ENCODE peak calls at places on chromosomes 1 and 21, in ten cellular contexts. One of them, this sample, is unnamed.

GRCh38 chr1:81936838-81937237 is 136.1 kb downstream of the ADGRL2 start:
- DNase-seq in SJSA1: no peak
- DNase-seq in astrocyte of the cerebellum: no peak
- DNase-seq in A549: no peak
- DNase-seq in mesendoderm: no peak
- DNase-seq in ovary: no peak
- DNase-seq in cardiac fibroblast: no peak
- DNase-seq in endodermal cell: no peak
- DNase-seq in HCT116: no peak
- DNase-seq in AG04450: no peak
- DNase-seq in this sample: no peak

GRCh38 chr1:6052543-6053205 is 7.0 kb downstream of the KCNAB2 start:
- DNase-seq in SJSA1: peak
- DNase-seq in astrocyte of the cerebellum: peak
- DNase-seq in A549: peak
- DNase-seq in mesendoderm: peak
- DNase-seq in ovary: peak
- DNase-seq in cardiac fibroblast: peak
- DNase-seq in endodermal cell: peak
- DNase-seq in HCT116: no peak
- DNase-seq in AG04450: peak
- DNase-seq in this sample: peak

GRCh38 chr1:106746448-106747085 is 309.9 kb upstream of the PRMT6 start:
- DNase-seq in SJSA1: no peak
- DNase-seq in astrocyte of the cerebellum: peak
- DNase-seq in A549: no peak
- DNase-seq in mesendoderm: peak
- DNase-seq in ovary: no peak
- DNase-seq in cardiac fibroblast: no peak
- DNase-seq in endodermal cell: no peak
- DNase-seq in HCT116: no peak
- DNase-seq in AG04450: no peak
- DNase-seq in this sample: no peak

GRCh38 chr1:10733967-10734366 is 62.5 kb downstream of the CASZ1 start:
- DNase-seq in SJSA1: no peak
- DNase-seq in astrocyte of the cerebellum: no peak
- DNase-seq in A549: no peak
- DNase-seq in mesendoderm: no peak
- DNase-seq in ovary: no peak
- DNase-seq in cardiac fibroblast: no peak
- DNase-seq in endodermal cell: peak
- DNase-seq in HCT116: no peak
- DNase-seq in AG04450: no peak
- DNase-seq in this sample: no peak

GRCh38 chr1:2163205-2163604 is 31.4 kb downstream of the FAAP20 start:
- DNase-seq in SJSA1: no peak
- DNase-seq in astrocyte of the cerebellum: no peak
- DNase-seq in A549: no peak
- DNase-seq in mesendoderm: peak
- DNase-seq in ovary: no peak
- DNase-seq in cardiac fibroblast: no peak
- DNase-seq in endodermal cell: no peak
- DNase-seq in HCT116: no peak
- DNase-seq in AG04450: no peak
- DNase-seq in this sample: no peak

GRCh38 chr1:229024528-229025119 is 246.3 kb upstream of the RAB4A start:
- DNase-seq in SJSA1: peak
- DNase-seq in astrocyte of the cerebellum: peak
- DNase-seq in A549: peak
- DNase-seq in mesendoderm: peak
- DNase-seq in ovary: no peak
- DNase-seq in cardiac fibroblast: peak
- DNase-seq in endodermal cell: peak
- DNase-seq in HCT116: peak
- DNase-seq in AG04450: peak
- DNase-seq in this sample: peak

GRCh38 chr21:41766883-41767605 is at the start of gene RIPK4:
- DNase-seq in SJSA1: no peak
- DNase-seq in astrocyte of the cerebellum: no peak
- DNase-seq in A549: peak
- DNase-seq in mesendoderm: peak
- DNase-seq in ovary: no peak
- DNase-seq in cardiac fibroblast: peak
- DNase-seq in endodermal cell: peak
- DNase-seq in HCT116: peak
- DNase-seq in AG04450: no peak
- DNase-seq in this sample: no peak

GRCh38 chr1:65084068-65084467 is 63.9 kb upstream of the AK4 start:
- DNase-seq in SJSA1: no peak
- DNase-seq in astrocyte of the cerebellum: no peak
- DNase-seq in A549: no peak
- DNase-seq in mesendoderm: no peak
- DNase-seq in ovary: no peak
- DNase-seq in cardiac fibroblast: no peak
- DNase-seq in endodermal cell: no peak
- DNase-seq in HCT116: no peak
- DNase-seq in AG04450: no peak
- DNase-seq in this sample: no peak

DNA sequence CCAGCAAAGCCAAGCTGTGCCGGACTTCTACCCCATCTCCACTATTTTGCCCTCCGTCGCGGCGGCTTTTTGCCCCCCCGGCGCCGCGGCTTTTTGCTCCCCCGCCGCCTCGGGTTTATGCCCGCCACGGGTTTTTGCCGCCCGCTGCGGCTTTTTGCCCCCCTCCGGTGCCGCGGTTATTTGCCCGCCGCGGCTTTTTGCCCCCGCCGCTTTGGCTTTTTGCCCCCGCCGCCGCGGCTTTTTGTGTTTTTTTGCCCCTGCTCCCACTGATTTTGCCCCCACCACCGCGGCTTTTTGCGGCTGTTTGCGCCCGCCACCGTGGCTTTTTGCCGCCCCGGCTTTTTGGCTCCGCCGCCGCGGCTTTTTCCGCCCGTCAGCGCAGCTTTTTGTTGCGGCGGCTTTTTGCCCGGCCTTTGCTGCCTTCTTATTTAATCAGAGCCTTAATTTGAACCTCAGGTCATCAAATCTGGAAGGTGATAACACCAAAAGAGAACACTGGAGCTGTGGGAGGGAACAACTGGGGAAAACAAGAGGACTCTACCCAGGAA is 106.0 kb downstream of the TPTE start:
- DNase-seq in SJSA1: no peak
- DNase-seq in astrocyte of the cerebellum: no peak
- DNase-seq in A549: no peak
- DNase-seq in mesendoderm: no peak
- DNase-seq in ovary: no peak
- DNase-seq in cardiac fibroblast: no peak
- DNase-seq in endodermal cell: no peak
- DNase-seq in HCT116: no peak
- DNase-seq in AG04450: no peak
- DNase-seq in this sample: no peak
- H3K4me3 ChIP-seq in SJSA1: no peak
- H3K4me3 ChIP-seq in astrocyte of the cerebellum: no peak
- H3K4me3 ChIP-seq in A549: no peak
- H3K4me3 ChIP-seq in mesendoderm: no peak
- H3K4me3 ChIP-seq in ovary: no peak
- H3K4me3 ChIP-seq in cardiac fibroblast: no peak
- H3K4me3 ChIP-seq in endodermal cell: no peak
- H3K4me3 ChIP-seq in HCT116: no peak
- H3K4me3 ChIP-seq in AG04450: no peak
- H3K4me3 ChIP-seq in this sample: no peak

GRCh38 chr1:25556791-25557476 is 13.5 kb downstream of the LDLRAP1 start:
- DNase-seq in SJSA1: no peak
- DNase-seq in astrocyte of the cerebellum: peak
- DNase-seq in A549: peak
- DNase-seq in mesendoderm: no peak
- DNase-seq in ovary: no peak
- DNase-seq in cardiac fibroblast: peak
- DNase-seq in endodermal cell: no peak
- DNase-seq in HCT116: no peak
- DNase-seq in AG04450: no peak
- DNase-seq in this sample: no peak
- H3K4me3 ChIP-seq in SJSA1: no peak
- H3K4me3 ChIP-seq in astrocyte of the cerebellum: no peak
- H3K4me3 ChIP-seq in A549: no peak
- H3K4me3 ChIP-seq in mesendoderm: no peak
- H3K4me3 ChIP-seq in ovary: no peak
- H3K4me3 ChIP-seq in cardiac fibroblast: no peak
- H3K4me3 ChIP-seq in endodermal cell: no peak
- H3K4me3 ChIP-seq in HCT116: no peak
- H3K4me3 ChIP-seq in AG04450: no peak
- H3K4me3 ChIP-seq in this sample: no peak

GRCh38 chr1:39573097-39573465 is 3.5 kb downstream of the PABPC4 start:
- DNase-seq in SJSA1: no peak
- DNase-seq in astrocyte of the cerebellum: no peak
- DNase-seq in A549: no peak
- DNase-seq in mesendoderm: no peak
- DNase-seq in ovary: no peak
- DNase-seq in cardiac fibroblast: no peak
- DNase-seq in endodermal cell: no peak
- DNase-seq in HCT116: no peak
- DNase-seq in AG04450: no peak
- DNase-seq in this sample: no peak
- H3K4me3 ChIP-seq in SJSA1: no peak
- H3K4me3 ChIP-seq in astrocyte of the cerebellum: peak
- H3K4me3 ChIP-seq in A549: peak
- H3K4me3 ChIP-seq in mesendoderm: no peak
- H3K4me3 ChIP-seq in ovary: no peak
- H3K4me3 ChIP-seq in cardiac fibroblast: peak
- H3K4me3 ChIP-seq in endodermal cell: peak
- H3K4me3 ChIP-seq in HCT116: no peak
- H3K4me3 ChIP-seq in AG04450: peak
- H3K4me3 ChIP-seq in this sample: peak

DNA sequence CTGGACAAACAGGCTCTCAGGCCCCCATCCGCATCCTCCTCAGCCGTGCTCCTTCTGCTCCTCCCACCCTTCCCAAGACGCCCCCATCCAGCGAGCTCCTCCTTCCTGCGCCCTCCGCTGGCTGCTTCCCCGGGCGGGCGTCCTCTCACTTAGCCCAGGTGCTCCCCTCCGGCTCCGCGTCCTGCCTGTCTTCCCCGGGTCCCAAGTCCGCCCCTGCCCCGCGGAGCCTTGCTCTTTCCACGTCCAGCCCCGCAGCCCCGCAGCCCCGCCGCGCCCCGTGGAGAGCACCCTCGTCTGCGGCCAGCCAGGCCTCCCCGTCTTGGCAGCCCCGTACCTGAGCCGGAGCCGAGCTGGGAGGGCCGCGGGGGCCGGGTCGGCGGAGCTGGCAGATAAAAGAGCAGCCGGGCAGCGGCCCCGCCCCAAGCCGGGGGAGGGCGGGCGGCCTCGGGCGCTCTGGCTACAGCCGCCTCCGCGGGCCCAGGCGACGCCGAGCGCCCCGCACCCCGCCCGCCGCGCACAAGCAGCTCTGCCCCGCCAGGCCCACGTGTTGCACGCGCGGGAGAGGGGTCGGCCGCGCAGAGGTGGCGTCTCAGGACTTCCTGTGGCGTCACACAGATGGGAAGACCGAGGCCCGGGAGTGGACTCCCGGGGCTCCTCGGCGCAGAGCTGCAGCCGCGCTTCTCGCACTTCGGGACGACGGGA is at the start of gene PAQR7:
- DNase-seq in SJSA1: peak
- DNase-seq in astrocyte of the cerebellum: no peak
- DNase-seq in A549: peak
- DNase-seq in mesendoderm: peak
- DNase-seq in ovary: peak
- DNase-seq in cardiac fibroblast: peak
- DNase-seq in endodermal cell: peak
- DNase-seq in HCT116: no peak
- DNase-seq in AG04450: no peak
- DNase-seq in this sample: peak
- H3K4me3 ChIP-seq in SJSA1: peak
- H3K4me3 ChIP-seq in astrocyte of the cerebellum: peak
- H3K4me3 ChIP-seq in A549: peak
- H3K4me3 ChIP-seq in mesendoderm: peak
- H3K4me3 ChIP-seq in ovary: peak
- H3K4me3 ChIP-seq in cardiac fibroblast: peak
- H3K4me3 ChIP-seq in endodermal cell: peak
- H3K4me3 ChIP-seq in HCT116: peak
- H3K4me3 ChIP-seq in AG04450: peak
- H3K4me3 ChIP-seq in this sample: peak

GRCh38 chr1:216600730-216601426 is 122.4 kb downstream of the ESRRG start:
- DNase-seq in SJSA1: peak
- DNase-seq in astrocyte of the cerebellum: peak
- DNase-seq in A549: peak
- DNase-seq in mesendoderm: peak
- DNase-seq in ovary: peak
- DNase-seq in cardiac fibroblast: peak
- DNase-seq in endodermal cell: peak
- DNase-seq in HCT116: no peak
- DNase-seq in AG04450: peak
- DNase-seq in this sample: peak

GRCh38 chr1:216599851-216600250 is 123.4 kb downstream of the ESRRG start:
- DNase-seq in SJSA1: no peak
- DNase-seq in astrocyte of the cerebellum: no peak
- DNase-seq in A549: no peak
- DNase-seq in mesendoderm: no peak
- DNase-seq in ovary: no peak
- DNase-seq in cardiac fibroblast: no peak
- DNase-seq in endodermal cell: no peak
- DNase-seq in HCT116: no peak
- DNase-seq in AG04450: no peak
- DNase-seq in this sample: no peak

GRCh38 chr1:216598448-216598847 is 124.8 kb downstream of the ESRRG start:
- DNase-seq in SJSA1: no peak
- DNase-seq in astrocyte of the cerebellum: no peak
- DNase-seq in A549: no peak
- DNase-seq in mesendoderm: peak
- DNase-seq in ovary: no peak
- DNase-seq in cardiac fibroblast: no peak
- DNase-seq in endodermal cell: no peak
- DNase-seq in HCT116: no peak
- DNase-seq in AG04450: no peak
- DNase-seq in this sample: no peak

GRCh38 chr1:216604771-216605170 is 118.5 kb downstream of the ESRRG start:
- DNase-seq in SJSA1: no peak
- DNase-seq in astrocyte of the cerebellum: no peak
- DNase-seq in A549: no peak
- DNase-seq in mesendoderm: no peak
- DNase-seq in ovary: no peak
- DNase-seq in cardiac fibroblast: no peak
- DNase-seq in endodermal cell: no peak
- DNase-seq in HCT116: no peak
- DNase-seq in AG04450: no peak
- DNase-seq in this sample: no peak

DNA sequence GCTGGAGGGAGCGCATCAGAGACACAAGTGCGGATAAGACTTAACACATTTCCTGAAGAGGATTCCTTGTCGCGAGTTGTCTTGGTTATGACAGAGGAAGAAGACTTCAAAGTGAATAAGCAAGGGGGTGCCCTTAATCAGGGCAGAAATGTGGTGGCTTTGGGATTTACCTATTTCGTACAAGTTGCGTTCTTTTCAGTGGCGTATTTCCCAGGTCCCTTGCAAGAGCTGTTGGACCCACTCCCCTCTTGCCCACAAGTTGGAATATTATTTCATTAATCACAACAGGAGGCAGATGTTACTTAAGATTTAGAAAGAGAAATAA is 121.8 kb downstream of the ESRRG start:
- DNase-seq in SJSA1: no peak
- DNase-seq in astrocyte of the cerebellum: no peak
- DNase-seq in A549: no peak
- DNase-seq in mesendoderm: no peak
- DNase-seq in ovary: no peak
- DNase-seq in cardiac fibroblast: no peak
- DNase-seq in endodermal cell: no peak
- DNase-seq in HCT116: no peak
- DNase-seq in AG04450: no peak
- DNase-seq in this sample: no peak
- H3K4me3 ChIP-seq in SJSA1: peak
- H3K4me3 ChIP-seq in astrocyte of the cerebellum: peak
- H3K4me3 ChIP-seq in A549: peak
- H3K4me3 ChIP-seq in mesendoderm: no peak
- H3K4me3 ChIP-seq in ovary: peak
- H3K4me3 ChIP-seq in cardiac fibroblast: peak
- H3K4me3 ChIP-seq in endodermal cell: peak
- H3K4me3 ChIP-seq in HCT116: no peak
- H3K4me3 ChIP-seq in AG04450: peak
- H3K4me3 ChIP-seq in this sample: peak